ENCODE peak calls at places on chromosomes 12 and 14, in five cellular contexts. A is CD4-positive, CD25-positive, alpha-beta regulatory T cell; F is fibroblast of pulmonary artery; Y is IMR-90; Q is heart left ventricle. G is an unnamed sample.

GRCh38 chr12:67444542-67444941 is 175.4 kb downstream of the CAND1 start:
- DNase-seq in Y (no peak), Q (no peak), A (no peak), F (no peak), G (no peak)

GRCh38 chr12:104458645-104459555 is 2.2 kb downstream of the CHST11 start:
- DNase-seq in F (peak), A (no peak), Y (no peak), Q (peak), G (no peak)

GRCh38 chr12:86249856-86250255 is 6.3 kb downstream of the MGAT4C start:
- DNase-seq in F (peak), A (no peak), Q (peak), Y (peak), G (no peak)

GRCh38 chr12:82608706-82609105 is 78.0 kb upstream of the TMTC2 start:
- DNase-seq in F (peak), Q (no peak), A (no peak), Y (peak), G (no peak)

GRCh38 chr14:99752486-99753121 is 40.6 kb upstream of the EML1 start:
- DNase-seq in Q (no peak), Y (peak), F (peak), A (no peak), G (no peak)

GRCh38 chr12:104653730-104654328 is 197.1 kb downstream of the CHST11 start:
- DNase-seq in Y (no peak), F (no peak), Q (no peak), A (no peak), G (no peak)

GRCh38 chr14:68631691-68632590 is 160.9 kb downstream of the ZFP36L1 start:
- DNase-seq in Y (no peak), A (no peak), Q (peak), F (no peak), G (no peak)

GRCh38 chr12:67455236-67455635 is 186.1 kb downstream of the CAND1 start:
- DNase-seq in Q (peak), Y (no peak), F (no peak), A (no peak), G (no peak)

GRCh38 chr12:44672042-44672441 is 204.1 kb downstream of the NELL2 start:
- DNase-seq in A (no peak), Q (no peak), F (no peak), Y (no peak), G (no peak)

GRCh38 chr12:9127484-9127883 is 11.8 kb upstream of the A2M start:
- DNase-seq in Y (no peak), Q (no peak), F (no peak), A (no peak), G (no peak)

GRCh38 chr12:9123741-9124140 is 8.0 kb upstream of the A2M start:
- DNase-seq in F (no peak), Q (no peak), Y (no peak), A (no peak), G (no peak)

GRCh38 chr12:9127936-9128663 is 12.4 kb upstream of the A2M start:
- DNase-seq in A (no peak), F (no peak), Y (no peak), Q (no peak), G (no peak)

GRCh38 chr12:9122166-9122609 is 6.5 kb upstream of the A2M start:
- DNase-seq in A (no peak), Y (no peak), Q (no peak), F (no peak), G (no peak)

DNA sequence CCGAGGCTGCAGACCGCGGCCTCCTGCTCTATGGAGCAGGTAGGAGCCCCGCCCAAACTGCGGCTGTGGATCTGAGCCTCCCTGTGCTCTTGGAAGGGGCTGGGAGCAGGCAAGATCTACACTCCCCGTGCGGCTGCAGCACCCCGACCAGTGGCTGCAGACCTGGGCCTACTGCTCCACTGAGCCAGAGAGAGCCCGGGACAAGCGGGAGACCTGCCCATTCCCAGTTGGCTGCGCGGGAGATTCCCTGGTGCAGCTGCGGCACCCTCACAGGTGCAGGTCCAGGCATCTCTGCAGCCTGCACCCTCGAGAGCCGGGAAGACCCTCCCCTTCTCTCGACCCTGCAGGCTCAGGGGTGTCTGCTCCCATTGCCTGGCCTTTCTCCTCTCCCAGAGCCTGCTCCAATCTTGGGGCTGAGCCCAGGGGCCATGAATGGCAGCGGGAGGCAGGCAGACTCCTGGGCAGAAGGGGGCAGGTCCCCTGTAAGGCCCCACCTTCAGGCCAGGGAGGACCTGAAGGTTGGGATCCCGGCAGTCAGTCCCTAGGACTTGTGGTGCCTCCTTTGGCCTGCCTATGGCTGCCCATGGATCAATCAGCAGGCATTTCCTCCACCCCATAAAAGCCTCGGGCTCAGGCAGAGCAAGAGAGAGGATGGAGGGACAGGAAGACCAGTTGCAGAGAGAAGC is 8.8 kb upstream of the A2M start:
- DNase-seq in Q (no peak), A (no peak), F (no peak), Y (no peak), G (no peak)
- H3K4me3 ChIP-seq in Q (no peak), A (no peak), F (no peak), Y (no peak), G (no peak)

GRCh38 chr12:6074979-6075585 is 49.4 kb downstream of the VWF start:
- DNase-seq in F (no peak), A (no peak), Q (peak), Y (no peak), G (no peak)

GRCh38 chr12:6072302-6072752 is 52.1 kb downstream of the VWF start:
- DNase-seq in Q (no peak), A (no peak), F (peak), Y (peak), G (no peak)

GRCh38 chr12:6073426-6073825 is 51.0 kb downstream of the VWF start:
- DNase-seq in F (no peak), A (no peak), Y (no peak), Q (no peak), G (no peak)

GRCh38 chr12:6076340-6076739 is 48.1 kb downstream of the VWF start:
- DNase-seq in A (no peak), Y (no peak), F (peak), Q (no peak), G (no peak)

DNA sequence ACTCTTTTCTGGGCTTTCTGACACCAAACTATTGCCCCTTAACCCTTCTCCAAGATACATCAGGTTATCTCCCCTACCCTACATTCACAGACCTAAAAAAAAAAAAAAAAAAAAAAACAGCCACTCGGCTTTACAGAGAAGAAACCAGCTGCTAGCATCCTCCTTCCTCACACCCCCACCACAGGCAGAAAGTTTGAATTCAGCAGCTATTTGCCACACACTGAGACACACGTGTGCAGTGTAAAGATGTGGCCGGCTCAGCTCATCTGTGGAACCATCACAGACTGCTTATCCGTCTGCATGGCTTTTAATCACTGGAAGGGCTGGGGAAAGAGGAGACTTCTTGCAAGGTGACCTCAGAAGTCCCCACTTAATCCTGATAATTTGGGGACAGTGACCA is 50.1 kb downstream of the VWF start:
- DNase-seq in F (no peak), Y (no peak), A (peak), Q (no peak), G (no peak)
- H3K4me3 ChIP-seq in F (no peak), Y (no peak), A (peak), Q (no peak), G (peak)

DNA sequence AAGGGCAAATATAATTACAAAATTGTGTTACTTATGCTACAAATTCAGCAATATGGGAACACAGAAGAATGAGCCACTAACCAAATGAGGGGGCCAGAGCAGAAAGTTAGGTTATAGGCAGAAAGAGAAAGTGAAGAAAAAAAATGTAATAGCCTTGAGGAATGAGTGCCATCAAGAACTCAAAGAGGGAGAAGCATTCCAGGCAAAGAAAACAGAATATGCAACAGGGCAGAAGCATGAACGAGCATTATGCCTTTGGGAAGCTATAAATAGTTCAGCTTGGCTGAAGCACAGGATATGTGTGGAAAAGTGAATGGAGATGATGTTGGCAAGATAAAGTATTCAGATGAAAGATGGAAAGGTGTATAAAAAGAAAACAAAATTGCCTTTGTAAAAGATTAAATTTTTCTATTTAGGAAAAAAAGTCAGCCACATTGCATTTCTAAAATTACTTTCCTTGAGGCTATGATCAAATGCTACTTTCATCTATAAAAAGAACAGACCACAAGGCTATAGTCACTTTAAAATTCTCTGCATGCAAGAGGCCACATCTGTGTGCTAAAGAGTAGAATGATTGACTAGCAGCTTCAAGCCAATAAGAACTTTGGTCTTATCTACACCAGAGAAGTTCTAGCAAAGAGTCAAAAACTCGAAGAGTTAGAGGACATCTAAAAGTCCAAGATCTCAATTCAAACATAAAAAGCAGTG is 193.6 kb upstream of the GARIN6 start:
- DNase-seq in F (no peak), Q (no peak), Y (no peak), A (no peak), G (no peak)
- H3K4me3 ChIP-seq in F (no peak), Q (no peak), Y (no peak), A (no peak), G (no peak)

GRCh38 chr12:52892974-52893373 is 11.9 kb downstream of the KRT8 start:
- DNase-seq in A (no peak), F (no peak), Y (no peak), Q (no peak), G (no peak)
- H3K4me3 ChIP-seq in A (no peak), F (no peak), Y (no peak), Q (no peak), G (no peak)

DNA sequence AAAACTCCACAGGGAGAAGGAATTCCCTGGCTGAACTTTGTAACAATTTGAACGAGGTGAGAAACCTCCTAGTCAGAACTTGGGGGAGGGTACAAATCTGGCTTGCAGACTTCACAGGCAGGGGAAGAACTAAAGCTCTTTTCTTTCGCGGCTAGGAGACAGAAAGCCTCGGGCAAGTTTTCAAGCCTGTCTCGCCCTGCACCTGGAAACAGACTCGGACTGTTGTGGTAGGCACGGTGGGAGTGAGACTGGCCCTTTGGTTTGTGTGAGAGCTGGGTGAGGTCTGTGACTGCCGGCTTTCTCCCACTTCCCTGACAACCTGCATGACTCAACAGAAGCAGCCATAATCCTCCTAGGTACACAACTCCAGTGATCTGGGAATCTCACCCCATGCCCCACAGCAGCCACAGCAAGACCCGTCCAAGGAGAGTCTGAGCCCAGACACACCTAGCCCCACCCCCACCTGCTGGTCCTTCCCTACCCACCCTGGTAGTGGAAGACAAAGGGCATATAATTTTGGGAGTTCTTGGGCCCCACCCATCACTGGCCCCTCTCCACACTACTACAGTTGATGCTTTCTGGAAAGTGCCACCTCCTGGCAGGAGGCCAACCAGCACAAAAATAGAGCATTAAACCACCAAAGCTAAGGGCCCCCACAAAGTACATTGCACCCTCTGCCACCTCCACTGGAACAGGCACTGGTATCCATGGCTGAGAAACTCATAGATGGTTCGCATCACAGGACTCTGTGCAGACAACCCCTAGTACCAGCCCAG is 102.7 kb upstream of the ST8SIA1 start:
- DNase-seq in A (no peak), Y (no peak), Q (no peak), F (no peak), G (no peak)
- H3K4me3 ChIP-seq in A (no peak), Y (no peak), Q (no peak), F (no peak), G (no peak)

GRCh38 chr12:76863811-76864210 is 15.0 kb downstream of the CSRP2 start:
- DNase-seq in Q (no peak), A (no peak), F (no peak), Y (peak), G (no peak)

GRCh38 chr12:76866146-76866545 is 12.7 kb downstream of the CSRP2 start:
- DNase-seq in Q (no peak), A (no peak), F (no peak), Y (no peak), G (no peak)

GRCh38 chr12:76863005-76863670 is 15.7 kb downstream of the CSRP2 start:
- DNase-seq in A (no peak), F (peak), Q (no peak), Y (peak), G (no peak)

GRCh38 chr12:76866726-76867125 is 12.1 kb downstream of the CSRP2 start:
- DNase-seq in A (no peak), F (no peak), Y (peak), Q (no peak), G (no peak)

DNA sequence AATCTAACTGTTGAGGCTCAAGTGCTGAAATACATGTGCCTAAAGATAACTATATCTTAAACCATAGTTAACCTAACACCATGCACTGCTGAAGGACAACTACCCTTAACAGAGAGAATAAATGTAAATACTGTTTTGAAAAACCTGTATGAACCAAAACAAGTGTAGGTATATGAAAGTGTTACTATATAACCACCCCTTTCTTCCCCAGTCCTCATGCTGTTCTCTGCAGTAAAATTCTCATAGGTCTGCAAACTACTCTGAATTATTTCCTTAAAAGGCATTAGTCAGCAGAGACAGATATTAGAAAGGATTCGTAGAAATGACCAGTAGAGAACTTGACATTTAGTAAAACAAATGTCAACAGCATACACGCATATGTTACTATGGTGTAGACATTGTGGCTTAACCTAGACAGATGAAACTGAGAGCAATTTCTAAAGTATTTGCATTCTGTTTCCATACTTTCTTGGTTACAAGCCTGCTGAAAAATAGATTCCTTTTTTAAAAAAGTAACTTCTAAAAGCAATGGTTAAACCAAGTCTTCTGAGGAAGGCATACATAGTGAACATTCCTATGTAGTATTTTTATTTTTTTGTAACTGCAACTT is 13.9 kb downstream of the CSRP2 start:
- DNase-seq in F (no peak), A (no peak), Q (no peak), Y (peak), G (no peak)
- H3K4me3 ChIP-seq in F (no peak), A (no peak), Q (no peak), Y (no peak), G (no peak)

GRCh38 chr14:54447231-54447692 is 6.1 kb upstream of the CNIH1 start:
- DNase-seq in Y (peak), Q (no peak), F (peak), A (no peak), G (no peak)

GRCh38 chr14:54440870-54441868 is at the start of gene CNIH1:
- DNase-seq in Q (peak), F (peak), A (peak), Y (peak), G (peak)

GRCh38 chr14:54444003-54444402 is 2.8 kb upstream of the CNIH1 start:
- DNase-seq in F (no peak), Q (no peak), A (no peak), Y (no peak), G (no peak)

GRCh38 chr14:54446201-54446693 is 5.1 kb upstream of the CNIH1 start:
- DNase-seq in A (no peak), Y (no peak), F (peak), Q (no peak), G (no peak)

DNA sequence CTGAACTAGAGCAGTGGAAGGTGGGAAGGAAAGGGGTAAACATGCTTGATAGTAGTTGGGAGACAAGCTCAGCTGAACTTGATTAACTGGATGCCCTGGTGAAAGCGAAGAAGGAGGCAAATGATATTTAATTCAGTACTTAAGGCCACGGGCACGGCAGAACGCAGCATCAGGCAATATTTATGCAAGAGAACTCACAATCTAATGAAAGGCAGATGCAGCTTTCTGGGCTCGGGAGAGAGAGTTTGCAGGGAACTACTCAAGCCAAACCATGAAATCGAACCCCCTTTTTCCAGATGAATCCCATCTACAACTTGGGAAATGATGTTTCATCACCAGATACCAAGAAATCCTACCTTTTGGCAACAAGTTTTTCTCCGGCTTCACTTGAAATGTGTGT is 3.5 kb upstream of the CNIH1 start:
- DNase-seq in Q (no peak), F (no peak), A (no peak), Y (no peak), G (no peak)
- H3K4me3 ChIP-seq in Q (no peak), F (no peak), A (no peak), Y (no peak), G (no peak)